ENCODE peak calls at places on chromosomes 2 and 18, in five cellular contexts. One of them, this sample, is unnamed.
A peak's percentile ranks its signal among the peaks of the same experiment; 100 is the strongest.

GRCh38 chr18:78721281-78721949 is 258.2 kb upstream of the SALL3 start:
- DNase-seq in H9: peak; percentile 71
- DNase-seq in trophoblast cell: no peak
- DNase-seq in mesenchymal stem cell: no peak
- DNase-seq in H1: no peak
- DNase-seq in this sample: no peak

GRCh38 chr2:218261424-218262273 is 834 bp downstream of the GPBAR1 start:
- DNase-seq in H1: no peak
- DNase-seq in trophoblast cell: no peak
- DNase-seq in mesenchymal stem cell: peak; percentile 60
- DNase-seq in H9: no peak
- DNase-seq in this sample: no peak

GRCh38 chr2:235637906-235638305 is 144.1 kb downstream of the AGAP1 start:
- DNase-seq in mesenchymal stem cell: no peak
- DNase-seq in H1: no peak
- DNase-seq in trophoblast cell: no peak
- DNase-seq in H9: no peak
- DNase-seq in this sample: no peak

GRCh38 chr2:112621792-112622527 is 23.8 kb upstream of the SLC20A1 start:
- DNase-seq in mesenchymal stem cell: peak; percentile 65
- DNase-seq in H1: no peak
- DNase-seq in H9: no peak
- DNase-seq in trophoblast cell: no peak
- DNase-seq in this sample: no peak

GRCh38 chr2:85763132-85763531 is 9.3 kb downstream of the ATOH8 start:
- DNase-seq in trophoblast cell: no peak
- DNase-seq in H1: no peak
- DNase-seq in H9: no peak
- DNase-seq in mesenchymal stem cell: no peak
- DNase-seq in this sample: no peak

GRCh38 chr2:83282851-83283250 is 1176.2 kb downstream of the SUCLG1 start:
- DNase-seq in H9: no peak
- DNase-seq in mesenchymal stem cell: no peak
- DNase-seq in H1: no peak
- DNase-seq in trophoblast cell: no peak
- DNase-seq in this sample: no peak

GRCh38 chr2:39642054-39642742 is 23.5 kb upstream of the TMEM178A start:
- DNase-seq in H1: no peak
- DNase-seq in mesenchymal stem cell: peak; percentile 25
- DNase-seq in H9: no peak
- DNase-seq in trophoblast cell: no peak
- DNase-seq in this sample: no peak

GRCh38 chr2:131029812-131030211 is 63.4 kb downstream of the FAM168B start:
- DNase-seq in trophoblast cell: no peak
- DNase-seq in mesenchymal stem cell: no peak
- DNase-seq in H1: no peak
- DNase-seq in H9: no peak
- DNase-seq in this sample: no peak

GRCh38 chr2:178522950-178523595 is 42.8 kb downstream of the PLEKHA3 start:
- DNase-seq in H9: peak; percentile 93
- DNase-seq in H1: peak; percentile 78
- DNase-seq in mesenchymal stem cell: peak; percentile 74
- DNase-seq in trophoblast cell: peak; percentile 94
- DNase-seq in this sample: peak; percentile 65

GRCh38 chr18:34330308-34330707 is 105.6 kb upstream of the NOL4 start:
- DNase-seq in trophoblast cell: no peak
- DNase-seq in H9: no peak
- DNase-seq in mesenchymal stem cell: no peak
- DNase-seq in H1: no peak
- DNase-seq in this sample: no peak

GRCh38 chr2:230575640-230576324 is 136.9 kb upstream of the CAB39 start:
- DNase-seq in H9: peak; percentile 30
- DNase-seq in trophoblast cell: peak; percentile 74
- DNase-seq in mesenchymal stem cell: no peak
- DNase-seq in H1: no peak
- DNase-seq in this sample: no peak

GRCh38 chr18:23547806-23548205 is 38.5 kb downstream of the NPC1 start:
- DNase-seq in mesenchymal stem cell: peak; percentile 59
- DNase-seq in H9: no peak
- DNase-seq in trophoblast cell: peak; percentile 66
- DNase-seq in H1: no peak
- DNase-seq in this sample: no peak

GRCh38 chr18:78939105-78939504 is 40.5 kb upstream of the SALL3 start:
- DNase-seq in H9: no peak
- DNase-seq in trophoblast cell: no peak
- DNase-seq in mesenchymal stem cell: no peak
- DNase-seq in H1: no peak
- DNase-seq in this sample: no peak

GRCh38 chr2:55961318-55961911 is 37.8 kb upstream of the EFEMP1 start:
- DNase-seq in mesenchymal stem cell: peak; percentile 63
- DNase-seq in trophoblast cell: peak; percentile 59
- DNase-seq in H9: no peak
- DNase-seq in H1: no peak
- DNase-seq in this sample: peak; percentile 17

GRCh38 chr2:37857485-37858196 is 67.4 kb upstream of the RMDN2 start:
- DNase-seq in H1: no peak
- DNase-seq in H9: no peak
- DNase-seq in trophoblast cell: no peak
- DNase-seq in mesenchymal stem cell: no peak
- DNase-seq in this sample: no peak

GRCh38 chr2:145750074-145750473 is 1230.2 kb upstream of the ZEB2 start:
- DNase-seq in mesenchymal stem cell: no peak
- DNase-seq in trophoblast cell: no peak
- DNase-seq in H1: no peak
- DNase-seq in H9: no peak
- DNase-seq in this sample: no peak

GRCh38 chr2:164757934-164758695 is 83.5 kb downstream of the COBLL1 start:
- DNase-seq in trophoblast cell: peak; percentile 21
- DNase-seq in H9: no peak
- DNase-seq in mesenchymal stem cell: peak; percentile 70
- DNase-seq in H1: no peak
- DNase-seq in this sample: no peak

GRCh38 chr2:31038385-31038784 is 99.9 kb downstream of the GALNT14 start:
- DNase-seq in trophoblast cell: no peak
- DNase-seq in mesenchymal stem cell: no peak
- DNase-seq in H1: peak; percentile 9
- DNase-seq in H9: peak; percentile 70
- DNase-seq in this sample: no peak

GRCh38 chr2:191582355-191582754 is 95.6 kb upstream of the NABP1 start:
- DNase-seq in H9: no peak
- DNase-seq in H1: no peak
- DNase-seq in trophoblast cell: peak; percentile 95
- DNase-seq in mesenchymal stem cell: peak; percentile 62
- DNase-seq in this sample: no peak

GRCh38 chr2:134625311-134625710 is 93.5 kb downstream of the TMEM163 start:
- DNase-seq in mesenchymal stem cell: no peak
- DNase-seq in H1: no peak
- DNase-seq in trophoblast cell: no peak
- DNase-seq in H9: no peak
- DNase-seq in this sample: no peak

GRCh38 chr2:29343830-29344229 is 228.6 kb downstream of the CLIP4 start:
- DNase-seq in mesenchymal stem cell: no peak
- DNase-seq in H9: no peak
- DNase-seq in trophoblast cell: no peak
- DNase-seq in H1: no peak
- DNase-seq in this sample: no peak

GRCh38 chr2:2560374-2561015 is 229.4 kb upstream of the MYT1L start:
- DNase-seq in trophoblast cell: no peak
- DNase-seq in H1: no peak
- DNase-seq in H9: no peak
- DNase-seq in mesenchymal stem cell: no peak
- DNase-seq in this sample: no peak

GRCh38 chr2:28047698-28048097 is 157.2 kb downstream of the BABAM2 start:
- DNase-seq in H9: no peak
- DNase-seq in mesenchymal stem cell: peak; percentile 64
- DNase-seq in H1: no peak
- DNase-seq in trophoblast cell: peak; percentile 11
- DNase-seq in this sample: no peak

GRCh38 chr18:1779587-1779986 is 791.7 kb downstream of the METTL4 start:
- DNase-seq in H9: no peak
- DNase-seq in trophoblast cell: no peak
- DNase-seq in mesenchymal stem cell: no peak
- DNase-seq in H1: no peak
- DNase-seq in this sample: no peak

GRCh38 chr18:1778496-1779178 is 792.7 kb downstream of the METTL4 start:
- DNase-seq in H9: no peak
- DNase-seq in trophoblast cell: no peak
- DNase-seq in mesenchymal stem cell: no peak
- DNase-seq in H1: no peak
- DNase-seq in this sample: no peak

DNA sequence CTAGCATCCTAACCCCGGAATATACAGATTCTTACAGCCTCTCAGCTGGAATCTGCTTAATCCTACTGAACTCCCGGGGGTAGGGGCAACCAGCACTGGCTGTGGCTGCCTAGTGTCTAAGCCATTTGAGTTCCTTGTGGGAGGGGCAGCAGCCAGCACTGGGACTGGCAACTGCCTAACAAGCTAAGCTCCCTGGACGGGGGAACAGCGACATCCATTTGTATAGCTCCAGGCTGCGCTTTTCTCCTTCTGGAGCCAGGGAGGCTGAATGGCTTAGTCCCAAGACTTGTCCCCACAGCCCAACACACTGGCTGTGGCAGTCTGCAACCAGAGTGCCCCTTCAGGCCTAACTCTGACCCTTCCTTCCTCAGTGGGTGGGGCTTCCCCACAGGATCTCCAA is 787.2 kb downstream of the METTL4 start:
- DNase-seq in trophoblast cell: no peak
- DNase-seq in H1: no peak
- DNase-seq in H9: peak; percentile 43
- DNase-seq in mesenchymal stem cell: no peak
- DNase-seq in this sample: peak; percentile 35
- H2BK12ac ChIP-seq in trophoblast cell: no peak overlapping the region
- H2BK12ac ChIP-seq in H1: no peak overlapping the region
- H2BK12ac ChIP-seq in H9: no peak overlapping the region
- H2BK12ac ChIP-seq in mesenchymal stem cell: no peak overlapping the region
- H2BK12ac ChIP-seq in this sample: no peak overlapping the region

DNA sequence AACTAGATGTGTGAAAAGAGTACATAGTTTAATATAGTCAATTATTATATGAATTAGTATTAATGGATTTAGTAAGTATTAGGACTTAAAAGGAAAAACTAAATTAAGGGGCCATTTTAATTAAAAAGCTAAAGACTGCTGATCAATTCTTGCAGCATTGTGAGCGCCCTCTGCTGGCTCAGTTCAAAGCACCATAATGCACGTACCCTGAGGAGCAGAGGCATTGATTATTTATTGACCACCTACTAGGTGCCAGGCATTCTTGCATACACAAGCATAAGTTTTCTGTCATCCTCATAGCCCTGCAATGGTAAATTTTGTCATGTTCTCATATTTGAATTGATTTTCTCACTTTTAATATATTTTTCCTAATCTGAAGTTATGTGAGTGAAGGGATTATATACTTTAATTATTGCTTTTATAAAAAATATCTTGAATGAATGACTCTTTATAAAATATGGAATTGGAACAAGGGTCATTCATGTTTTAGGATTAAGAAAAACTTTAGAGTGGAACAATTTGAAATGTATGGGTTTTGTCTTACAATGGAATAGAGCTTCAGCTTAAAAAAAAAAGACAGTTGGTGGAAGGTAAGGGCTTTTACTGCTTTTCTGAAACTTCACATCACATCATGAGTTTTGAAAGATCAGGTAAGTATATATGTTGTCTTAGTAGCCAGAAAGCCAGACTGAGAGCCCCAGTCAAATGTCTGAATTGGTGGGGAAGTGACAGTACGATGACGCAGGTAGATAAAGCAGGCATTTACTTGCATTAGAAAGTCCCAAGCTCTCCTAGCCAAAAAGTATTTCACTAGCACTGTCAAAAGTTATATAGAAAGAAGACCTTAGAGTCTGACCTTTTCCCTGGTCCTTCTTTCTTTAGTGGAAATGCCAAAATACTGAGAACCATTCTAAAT is 9.7 kb downstream of the ITGA4 start:
- DNase-seq in H1: no peak
- DNase-seq in trophoblast cell: peak; percentile 67
- DNase-seq in H9: peak; percentile 67
- DNase-seq in mesenchymal stem cell: peak; percentile 65
- DNase-seq in this sample: peak; percentile 48
- H3K4me1 ChIP-seq in H1: peaks cover 5% of the 10 kb centered on the region
- H3K4me1 ChIP-seq in trophoblast cell: no peaks in the 10 kb centered on the region
- H3K4me1 ChIP-seq in H9: no peaks in the 10 kb centered on the region
- H3K4me1 ChIP-seq in mesenchymal stem cell: no peaks in the 10 kb centered on the region
- H3K4me1 ChIP-seq in this sample: peaks cover 2% of the 10 kb centered on the region

GRCh38 chr2:160647967-160648685 is 154.5 kb upstream of the RBMS1 start:
- DNase-seq in mesenchymal stem cell: no peak
- DNase-seq in H9: peak; percentile 35
- DNase-seq in trophoblast cell: no peak
- DNase-seq in H1: no peak
- DNase-seq in this sample: no peak

GRCh38 chr2:160650196-160651108 is 156.8 kb upstream of the RBMS1 start:
- DNase-seq in mesenchymal stem cell: no peak
- DNase-seq in trophoblast cell: peak; percentile 93
- DNase-seq in H9: no peak
- DNase-seq in H1: no peak
- DNase-seq in this sample: no peak

GRCh38 chr2:160649698-160650097 is 156.1 kb upstream of the RBMS1 start:
- DNase-seq in H1: no peak
- DNase-seq in H9: no peak
- DNase-seq in trophoblast cell: peak; percentile 43
- DNase-seq in mesenchymal stem cell: no peak
- DNase-seq in this sample: no peak

GRCh38 chr2:160651416-160652200 is 158.0 kb upstream of the RBMS1 start:
- DNase-seq in H9: no peak
- DNase-seq in mesenchymal stem cell: peak; percentile 41
- DNase-seq in trophoblast cell: peak; percentile 76
- DNase-seq in H1: no peak
- DNase-seq in this sample: no peak

DNA sequence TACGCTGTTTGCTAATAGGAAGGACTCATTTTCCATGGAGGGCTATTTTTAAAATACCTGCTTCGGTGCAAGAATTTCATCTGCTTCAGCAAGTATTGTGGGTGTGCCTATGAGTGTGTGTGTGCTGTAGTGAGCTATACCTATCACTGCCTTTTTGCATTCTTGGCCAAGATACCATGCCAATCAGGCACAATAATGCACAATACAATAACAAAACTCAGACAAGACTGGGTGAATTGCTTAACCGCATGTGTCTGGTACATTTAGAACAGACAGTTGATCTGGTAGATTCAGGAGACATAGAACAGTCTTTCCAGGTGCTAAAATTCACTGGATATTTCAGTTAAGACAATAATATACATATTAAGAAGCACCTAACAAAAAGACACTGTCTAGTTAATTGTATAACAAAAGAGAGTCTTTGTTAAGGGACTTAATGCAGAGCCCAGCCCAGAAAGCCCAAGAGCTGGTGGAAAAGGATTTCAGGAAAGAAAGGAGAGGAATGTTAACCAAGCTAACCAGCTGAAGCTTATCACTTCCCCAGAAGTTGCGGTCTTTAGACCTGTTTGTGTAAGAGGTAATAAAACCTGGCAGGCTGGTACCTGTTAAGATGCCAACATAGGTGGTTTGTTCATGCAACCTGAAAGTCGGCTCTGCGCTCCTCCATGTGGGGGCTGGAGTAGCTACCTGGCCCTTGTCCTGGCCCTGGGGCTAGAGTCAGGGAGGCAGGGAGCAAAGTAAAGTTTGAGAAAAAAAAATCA is 153.3 kb upstream of the RBMS1 start:
- DNase-seq in H1: no peak
- DNase-seq in mesenchymal stem cell: no peak
- DNase-seq in H9: no peak
- DNase-seq in trophoblast cell: no peak
- DNase-seq in this sample: peak; percentile 36
- H2BK12ac ChIP-seq in H1: no peak overlapping the region
- H2BK12ac ChIP-seq in mesenchymal stem cell: no peak overlapping the region
- H2BK12ac ChIP-seq in H9: no peak overlapping the region
- H2BK12ac ChIP-seq in trophoblast cell: no peak overlapping the region
- H2BK12ac ChIP-seq in this sample: no peak overlapping the region

GRCh38 chr2:121707920-121708361 is 28.7 kb downstream of the NIFK start:
- DNase-seq in trophoblast cell: peak; percentile 69
- DNase-seq in H9: no peak
- DNase-seq in H1: no peak
- DNase-seq in mesenchymal stem cell: no peak
- DNase-seq in this sample: no peak
- H3K4me1 ChIP-seq in trophoblast cell: no peaks in the 10 kb centered on the region
- H3K4me1 ChIP-seq in H9: no peaks in the 10 kb centered on the region
- H3K4me1 ChIP-seq in H1: no peaks in the 10 kb centered on the region
- H3K4me1 ChIP-seq in mesenchymal stem cell: peaks cover 17% of the 10 kb centered on the region
- H3K4me1 ChIP-seq in this sample: peaks cover 7% of the 10 kb centered on the region